ENCODE peak calls at places on chromosome 1, in five cellular contexts. O is memory B cell; V is kidney tubule cell; W is activated CD4-positive, alpha-beta T cell treated with anti-CD3 and anti-CD28 coated beads for 36 hours; A is CD8-positive, alpha-beta memory T cell. T is an unnamed sample.

GRCh38 chr1:97623220-97623619 is 297.6 kb downstream of the DPYD start:
- DNase-seq in O (no peak), V (no peak), W (no peak), A (no peak), T (no peak)

GRCh38 chr1:192516776-192517297 is 58.7 kb upstream of the RGS1 start:
- DNase-seq in O (peak), V (peak), W (peak), A (peak), T (no peak)

GRCh38 chr1:11784993-11785769 is 20.6 kb downstream of the MTHFR start:
- DNase-seq in O (peak), V (peak), W (peak), A (peak), T (peak)

GRCh38 chr1:203871114-203871875 is 9.9 kb downstream of the SNRPE start:
- DNase-seq in O (no peak), V (peak), W (peak), A (no peak), T (peak)

GRCh38 chr1:7407980-7408770 is 362.9 kb upstream of the VAMP3 start:
- DNase-seq in O (no peak), V (no peak), W (no peak), A (no peak), T (no peak)

GRCh38 chr1:7508830-7509508 is 262.1 kb upstream of the VAMP3 start:
- DNase-seq in O (no peak), V (no peak), W (no peak), A (no peak), T (no peak)

GRCh38 chr1:60715970-60716369 is 366.4 kb upstream of the NFIA start:
- DNase-seq in O (no peak), V (no peak), W (no peak), A (no peak), T (no peak)

GRCh38 chr1:226722240-226722900 is 16.7 kb downstream of the ITPKB start:
- DNase-seq in O (no peak), V (no peak), W (peak), A (no peak), T (no peak)

GRCh38 chr1:155226910-155227260 is 18.4 kb downstream of the MTX1 start:
- DNase-seq in O (no peak), V (peak), W (peak), A (peak), T (peak)

GRCh38 chr1:26190373-26190987 is at the start of gene CATSPER4:
- DNase-seq in O (no peak), V (peak), W (no peak), A (no peak), T (no peak)

GRCh38 chr1:23964790-23965740 is 5.4 kb downstream of the PNRC2 start:
- DNase-seq in O (no peak), V (peak), W (no peak), A (no peak), T (no peak)

GRCh38 chr1:112558634-112559033 is 49.9 kb downstream of the WNT2B start:
- DNase-seq in O (no peak), V (no peak), W (no peak), A (no peak), T (no peak)

GRCh38 chr1:206606867-206607266 is 5.4 kb downstream of the EIF2D start:
- DNase-seq in O (no peak), V (peak), W (no peak), A (no peak), T (no peak)

GRCh38 chr1:76543495-76543894 is 323.8 kb upstream of the ST6GALNAC5 start:
- DNase-seq in O (no peak), V (no peak), W (no peak), A (no peak), T (no peak)

GRCh38 chr1:93552751-93553455 is 105.0 kb downstream of the FNBP1L start:
- DNase-seq in O (no peak), V (no peak), W (no peak), A (no peak), T (no peak)

GRCh38 chr1:232271991-232272589 is 357.8 kb downstream of the SIPA1L2 start:
- DNase-seq in O (no peak), V (no peak), W (no peak), A (no peak), T (no peak)

GRCh38 chr1:2209400-2210083 is 15.0 kb upstream of the FAAP20 start:
- DNase-seq in O (no peak), V (no peak), W (no peak), A (no peak), T (no peak)

GRCh38 chr1:113903496-113904291 is 905 bp downstream of the AP4B1 start:
- DNase-seq in O (peak), V (peak), W (peak), A (no peak), T (peak)

GRCh38 chr1:183139281-183139942 is 46.7 kb upstream of the LAMC2 start:
- DNase-seq in O (no peak), V (peak), W (no peak), A (no peak), T (no peak)

GRCh38 chr1:35575401-35575958 is 2.4 kb downstream of the TFAP2E start:
- DNase-seq in O (no peak), V (no peak), W (no peak), A (no peak), T (no peak)

GRCh38 chr1:27627051-27627450 is 7.9 kb downstream of the FGR start:
- DNase-seq in O (no peak), V (no peak), W (no peak), A (no peak), T (no peak)

GRCh38 chr1:14894811-14895524 is 258.6 kb upstream of the TMEM51 start:
- DNase-seq in O (no peak), V (peak), W (no peak), A (no peak), T (no peak)

GRCh38 chr1:55623339-55623738 is 408.2 kb upstream of the USP24 start:
- DNase-seq in O (no peak), V (no peak), W (no peak), A (no peak), T (no peak)